ENCODE peak calls at places on chromosomes 2 and 18, in five cellular contexts. One of them, this sample, is unnamed.

GRCh38 chr2:100539221-100539620 is 23.6 kb upstream of the PDCL3 start:
- DNase-seq in mammary epithelial cell: no peak
- DNase-seq in GM12865: no peak
- DNase-seq in fibroblast of mammary gland: no peak
- DNase-seq in kidney: no peak
- DNase-seq in this sample: no peak

GRCh38 chr18:43507842-43508481 is 230.7 kb upstream of the SYT4 start:
- DNase-seq in fibroblast of mammary gland: no peak
- DNase-seq in GM12865: no peak
- DNase-seq in kidney: no peak
- DNase-seq in mammary epithelial cell: no peak
- DNase-seq in this sample: no peak

GRCh38 chr2:133790706-133791105 is 222.4 kb upstream of the NCKAP5 start:
- DNase-seq in mammary epithelial cell: no peak
- DNase-seq in kidney: no peak
- DNase-seq in GM12865: no peak
- DNase-seq in fibroblast of mammary gland: no peak
- DNase-seq in this sample: no peak

GRCh38 chr2:95058989-95059601 is 33.6 kb downstream of the MAL start:
- DNase-seq in GM12865: no peak
- DNase-seq in kidney: peak; percentile 93
- DNase-seq in mammary epithelial cell: no peak
- DNase-seq in fibroblast of mammary gland: no peak
- DNase-seq in this sample: no peak

GRCh38 chr2:240815761-240816583 is 4.0 kb downstream of the KIF1A start:
- DNase-seq in mammary epithelial cell: no peak
- DNase-seq in fibroblast of mammary gland: no peak
- DNase-seq in GM12865: no peak
- DNase-seq in kidney: no peak
- DNase-seq in this sample: no peak

GRCh38 chr2:160367887-160368286 is 125.7 kb downstream of the RBMS1 start:
- DNase-seq in mammary epithelial cell: peak; percentile 77
- DNase-seq in kidney: no peak
- DNase-seq in GM12865: no peak
- DNase-seq in fibroblast of mammary gland: peak; percentile 98
- DNase-seq in this sample: no peak

GRCh38 chr2:84846732-84847131 is 34.2 kb downstream of the TRABD2A start:
- DNase-seq in mammary epithelial cell: peak; percentile 52
- DNase-seq in GM12865: no peak
- DNase-seq in fibroblast of mammary gland: no peak
- DNase-seq in kidney: no peak
- DNase-seq in this sample: no peak

GRCh38 chr18:78527984-78528383 is 451.6 kb upstream of the SALL3 start:
- DNase-seq in fibroblast of mammary gland: no peak
- DNase-seq in mammary epithelial cell: no peak
- DNase-seq in kidney: no peak
- DNase-seq in GM12865: no peak
- DNase-seq in this sample: no peak

GRCh38 chr2:52220393-52220792 is 1188.5 kb upstream of the NRXN1 start:
- DNase-seq in mammary epithelial cell: no peak
- DNase-seq in GM12865: no peak
- DNase-seq in fibroblast of mammary gland: no peak
- DNase-seq in kidney: no peak
- DNase-seq in this sample: no peak

GRCh38 chr2:235106874-235107639 is 155.2 kb downstream of the SH3BP4 start:
- DNase-seq in mammary epithelial cell: peak; percentile 52
- DNase-seq in GM12865: peak; percentile 28
- DNase-seq in fibroblast of mammary gland: peak; percentile 75
- DNase-seq in kidney: no peak
- DNase-seq in this sample: no peak

GRCh38 chr2:189982777-189983394 is 79.6 kb downstream of the MSTN start:
- DNase-seq in GM12865: peak; percentile 13
- DNase-seq in fibroblast of mammary gland: peak; percentile 25
- DNase-seq in kidney: no peak
- DNase-seq in mammary epithelial cell: no peak
- DNase-seq in this sample: no peak

GRCh38 chr2:21422050-21422449 is 298.3 kb downstream of the TDRD15 start:
- DNase-seq in kidney: no peak
- DNase-seq in mammary epithelial cell: no peak
- DNase-seq in fibroblast of mammary gland: no peak
- DNase-seq in GM12865: peak; percentile 64
- DNase-seq in this sample: no peak

GRCh38 chr2:43105586-43106562 is 120.5 kb downstream of the ZFP36L2 start:
- DNase-seq in kidney: peak; percentile 84
- DNase-seq in mammary epithelial cell: peak; percentile 44
- DNase-seq in GM12865: peak; percentile 61
- DNase-seq in fibroblast of mammary gland: peak; percentile 59
- DNase-seq in this sample: no peak
- TF ChIP-seq CTCF in kidney: peak; percentile 19
- TF ChIP-seq CTCF in mammary epithelial cell: peak; percentile 46
- TF ChIP-seq CTCF in GM12865: peak; percentile 49
- TF ChIP-seq CTCF in fibroblast of mammary gland: peak; percentile 37
- TF ChIP-seq CTCF in this sample: peak; percentile 51

DNA sequence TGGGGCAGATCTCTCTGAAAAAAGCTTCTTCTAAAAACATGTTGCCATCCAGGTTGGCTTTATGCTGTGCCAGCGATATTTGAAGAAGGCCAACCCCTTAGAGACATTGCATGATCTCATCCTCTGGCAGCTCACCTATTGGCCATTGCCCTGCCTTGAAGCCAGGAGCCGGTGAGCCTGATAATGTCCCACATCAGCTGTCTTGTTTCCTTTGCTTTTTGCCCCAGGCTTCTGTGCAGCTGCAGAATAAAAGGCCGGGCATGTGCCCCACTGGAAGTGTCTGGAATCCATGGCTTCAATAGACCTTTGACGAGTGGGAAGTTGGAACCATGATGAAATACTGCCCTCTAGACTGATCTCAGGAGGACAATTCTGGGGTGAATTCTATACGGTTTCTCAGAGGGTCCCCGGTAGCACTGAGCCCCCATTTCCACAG is 523.5 kb upstream of the ZEB2 start:
- DNase-seq in mammary epithelial cell: no peak
- DNase-seq in fibroblast of mammary gland: no peak
- DNase-seq in kidney: no peak
- DNase-seq in GM12865: no peak
- DNase-seq in this sample: no peak
- TF ChIP-seq CTCF in mammary epithelial cell: no peak
- TF ChIP-seq CTCF in fibroblast of mammary gland: no peak
- TF ChIP-seq CTCF in kidney: peak; percentile 21
- TF ChIP-seq CTCF in GM12865: no peak
- TF ChIP-seq CTCF in this sample: no peak

GRCh38 chr18:63683890-63684289 is 18.9 kb upstream of the SERPINB11 start:
- DNase-seq in GM12865: no peak
- DNase-seq in fibroblast of mammary gland: no peak
- DNase-seq in mammary epithelial cell: no peak
- DNase-seq in kidney: no peak
- DNase-seq in this sample: no peak
- TF ChIP-seq CTCF in GM12865: no peak
- TF ChIP-seq CTCF in fibroblast of mammary gland: no peak
- TF ChIP-seq CTCF in mammary epithelial cell: no peak
- TF ChIP-seq CTCF in kidney: no peak
- TF ChIP-seq CTCF in this sample: no peak

GRCh38 chr2:43341959-43342757 is 115.8 kb upstream of the ZFP36L2 start:
- DNase-seq in fibroblast of mammary gland: no peak
- DNase-seq in GM12865: no peak
- DNase-seq in mammary epithelial cell: no peak
- DNase-seq in kidney: no peak
- DNase-seq in this sample: no peak
- TF ChIP-seq CTCF in fibroblast of mammary gland: no peak
- TF ChIP-seq CTCF in GM12865: no peak
- TF ChIP-seq CTCF in mammary epithelial cell: no peak
- TF ChIP-seq CTCF in kidney: no peak
- TF ChIP-seq CTCF in this sample: no peak

GRCh38 chr18:13983506-13983905 is 68.2 kb upstream of the MC2R start:
- DNase-seq in kidney: no peak
- DNase-seq in fibroblast of mammary gland: no peak
- DNase-seq in mammary epithelial cell: no peak
- DNase-seq in GM12865: no peak
- DNase-seq in this sample: no peak

GRCh38 chr18:13984080-13984479 is 68.7 kb upstream of the MC2R start:
- DNase-seq in GM12865: no peak
- DNase-seq in fibroblast of mammary gland: no peak
- DNase-seq in mammary epithelial cell: peak; percentile 1
- DNase-seq in kidney: no peak
- DNase-seq in this sample: no peak

GRCh38 chr18:13987956-13988355 is 72.6 kb upstream of the MC2R start:
- DNase-seq in fibroblast of mammary gland: no peak
- DNase-seq in mammary epithelial cell: no peak
- DNase-seq in GM12865: no peak
- DNase-seq in kidney: no peak
- DNase-seq in this sample: no peak

GRCh38 chr18:13982136-13982535 is 66.8 kb upstream of the MC2R start:
- DNase-seq in GM12865: no peak
- DNase-seq in fibroblast of mammary gland: no peak
- DNase-seq in kidney: no peak
- DNase-seq in mammary epithelial cell: no peak
- DNase-seq in this sample: no peak
- TF ChIP-seq CTCF in GM12865: no peak
- TF ChIP-seq CTCF in fibroblast of mammary gland: no peak
- TF ChIP-seq CTCF in kidney: no peak
- TF ChIP-seq CTCF in mammary epithelial cell: no peak
- TF ChIP-seq CTCF in this sample: no peak

DNA sequence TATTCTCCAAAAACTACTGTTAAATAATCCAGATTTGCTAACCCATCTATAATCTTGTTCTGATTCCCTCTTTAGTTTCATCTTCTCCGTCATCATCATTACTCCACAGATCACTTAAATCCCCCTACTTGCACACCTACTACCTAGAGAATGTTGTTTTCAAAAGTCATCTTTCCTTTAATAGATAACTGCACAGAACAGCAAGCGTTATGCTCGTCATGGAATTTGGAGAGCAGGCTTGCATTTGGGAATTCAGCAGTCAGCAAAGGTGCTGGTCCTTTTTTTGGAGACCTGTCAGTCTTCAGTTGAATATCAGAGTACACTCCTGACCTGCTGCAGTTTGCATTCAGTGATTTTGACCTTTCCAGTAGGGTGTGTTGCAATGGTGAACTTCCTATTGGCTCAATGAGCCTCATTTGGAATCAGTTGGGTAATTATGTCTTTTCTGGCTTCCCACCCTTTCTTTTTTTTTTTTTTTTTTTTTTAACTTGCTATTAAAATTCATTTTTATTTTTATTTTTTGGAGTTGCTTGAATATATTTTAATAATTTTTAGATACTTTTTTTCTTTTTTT is 110.6 kb downstream of the HNRNPLL start:
- DNase-seq in mammary epithelial cell: no peak
- DNase-seq in fibroblast of mammary gland: no peak
- DNase-seq in GM12865: no peak
- DNase-seq in kidney: no peak
- DNase-seq in this sample: no peak
- TF ChIP-seq CTCF in mammary epithelial cell: no peak
- TF ChIP-seq CTCF in fibroblast of mammary gland: no peak
- TF ChIP-seq CTCF in GM12865: no peak
- TF ChIP-seq CTCF in kidney: no peak
- TF ChIP-seq CTCF in this sample: no peak

DNA sequence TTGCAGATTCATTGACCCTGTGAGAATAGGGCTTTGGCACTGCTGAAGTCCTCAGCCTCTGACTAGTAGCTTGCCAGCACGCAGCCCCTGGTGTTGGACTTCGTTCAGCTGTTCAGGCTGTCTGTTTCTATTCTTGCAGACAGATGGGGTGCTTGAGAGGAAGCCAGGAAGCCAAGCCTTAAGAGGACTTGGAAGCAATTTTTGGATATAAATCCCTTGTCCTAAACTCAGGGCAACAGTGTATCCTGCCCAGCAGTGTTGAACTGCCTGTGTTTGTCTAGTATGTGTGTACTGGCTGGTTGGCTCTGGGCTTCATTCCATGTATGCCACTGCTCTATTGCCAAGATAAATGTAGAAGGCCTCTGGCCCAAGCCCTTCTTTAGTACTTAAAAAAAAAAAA is 108.6 kb downstream of the COMMD1 start:
- DNase-seq in GM12865: no peak
- DNase-seq in mammary epithelial cell: no peak
- DNase-seq in fibroblast of mammary gland: peak; percentile 74
- DNase-seq in kidney: peak; percentile 75
- DNase-seq in this sample: peak; percentile 64
- TF ChIP-seq CTCF in GM12865: no peak
- TF ChIP-seq CTCF in mammary epithelial cell: no peak
- TF ChIP-seq CTCF in fibroblast of mammary gland: peak; percentile 32
- TF ChIP-seq CTCF in kidney: peak; percentile 41
- TF ChIP-seq CTCF in this sample: peak; percentile 34

GRCh38 chr2:224801360-224801759 is 85.2 kb upstream of the CCDC195 start:
- DNase-seq in fibroblast of mammary gland: no peak
- DNase-seq in GM12865: no peak
- DNase-seq in mammary epithelial cell: no peak
- DNase-seq in kidney: no peak
- DNase-seq in this sample: no peak

GRCh38 chr2:224802407-224802806 is 86.2 kb upstream of the CCDC195 start:
- DNase-seq in GM12865: no peak
- DNase-seq in fibroblast of mammary gland: peak; percentile 52
- DNase-seq in mammary epithelial cell: peak; percentile 7
- DNase-seq in kidney: no peak
- DNase-seq in this sample: no peak

GRCh38 chr2:224807153-224807964 is 91.2 kb upstream of the CCDC195 start:
- DNase-seq in mammary epithelial cell: peak; percentile 73
- DNase-seq in GM12865: no peak
- DNase-seq in kidney: no peak
- DNase-seq in fibroblast of mammary gland: no peak
- DNase-seq in this sample: no peak
- TF ChIP-seq CTCF in mammary epithelial cell: peak; percentile 6
- TF ChIP-seq CTCF in GM12865: no peak
- TF ChIP-seq CTCF in kidney: no peak
- TF ChIP-seq CTCF in fibroblast of mammary gland: peak; percentile 20
- TF ChIP-seq CTCF in this sample: no peak

GRCh38 chr18:48643262-48643661 is 104.4 kb downstream of the CTIF start:
- DNase-seq in GM12865: no peak
- DNase-seq in mammary epithelial cell: no peak
- DNase-seq in kidney: no peak
- DNase-seq in fibroblast of mammary gland: no peak
- DNase-seq in this sample: no peak
- TF ChIP-seq CTCF in GM12865: no peak
- TF ChIP-seq CTCF in mammary epithelial cell: no peak
- TF ChIP-seq CTCF in kidney: no peak
- TF ChIP-seq CTCF in fibroblast of mammary gland: no peak
- TF ChIP-seq CTCF in this sample: no peak

GRCh38 chr2:96142217-96143113 is 2.8 kb downstream of the DUSP2 start:
- DNase-seq in mammary epithelial cell: no peak
- DNase-seq in fibroblast of mammary gland: no peak
- DNase-seq in GM12865: peak; percentile 85
- DNase-seq in kidney: peak; percentile 72
- DNase-seq in this sample: no peak
- TF ChIP-seq CTCF in mammary epithelial cell: no peak
- TF ChIP-seq CTCF in fibroblast of mammary gland: no peak
- TF ChIP-seq CTCF in GM12865: peak; percentile 81
- TF ChIP-seq CTCF in kidney: no peak
- TF ChIP-seq CTCF in this sample: no peak